ENCODE peak calls at places on chromosomes 7 and 10, in ten cellular contexts. J, G, H, E, V, N, O, Q, B and R are unnamed samples.

GRCh38 chr7:982511-983181 is at the start of gene CYP2W1:
- DNase-seq in B (no peak), Q (no peak), O (no peak), E (no peak), J (no peak), G (no peak), N (no peak), H (no peak), V (no peak), R (no peak)

GRCh38 chr7:110595694-110596093 is 495.2 kb upstream of the LRRN3 start:
- DNase-seq in V (no peak), J (no peak), G (no peak), H (no peak), Q (no peak), E (no peak), B (no peak), O (no peak), N (no peak), R (no peak)

GRCh38 chr10:44697096-44697495 is 214.0 kb upstream of the TMEM72 start:
- DNase-seq in V (no peak), N (no peak), H (no peak), J (no peak), G (no peak), Q (peak), B (no peak), E (no peak), O (peak), R (no peak)

GRCh38 chr7:151312831-151313809 is 28.5 kb upstream of the NUB1 start:
- DNase-seq in G (no peak), V (no peak), O (no peak), H (no peak), E (no peak), J (no peak), Q (no peak), B (no peak), N (no peak), R (peak)

GRCh38 chr10:76717141-76717540 is 920.5 kb downstream of the KCNMA1 start:
- DNase-seq in N (no peak), O (no peak), G (peak), H (no peak), Q (peak), E (peak), J (no peak), V (no peak), B (no peak), R (no peak)

GRCh38 chr7:99525713-99526440 is 21.4 kb downstream of the ZKSCAN5 start:
- DNase-seq in O (no peak), J (no peak), H (no peak), E (no peak), Q (peak), G (no peak), N (no peak), B (no peak), V (peak), R (peak)

GRCh38 chr7:39952378-39952777 is 2.3 kb downstream of the CDK13 start:
- DNase-seq in Q (peak), N (no peak), J (no peak), V (no peak), G (peak), H (no peak), E (no peak), B (no peak), O (no peak), R (no peak)

GRCh38 chr7:153920897-153921296 is 131.3 kb upstream of the DPP6 start:
- DNase-seq in O (no peak), B (no peak), E (no peak), J (no peak), V (no peak), Q (no peak), G (no peak), N (no peak), H (no peak), R (no peak)

GRCh38 chr10:125848371-125848770 is 25.0 kb downstream of the BCCIP start:
- DNase-seq in J (no peak), V (no peak), Q (no peak), H (no peak), G (no peak), O (no peak), B (no peak), N (no peak), E (no peak), R (no peak)

GRCh38 chr7:70997275-70997674 is 134.7 kb upstream of the GALNT17 start:
- DNase-seq in B (no peak), Q (no peak), G (no peak), O (no peak), H (no peak), J (no peak), N (no peak), E (no peak), V (no peak), R (no peak)

GRCh38 chr7:110373514-110374258 is 717.2 kb upstream of the LRRN3 start:
- DNase-seq in V (peak), B (no peak), E (no peak), O (no peak), H (no peak), Q (no peak), G (peak), J (no peak), N (no peak), R (no peak)

GRCh38 chr10:91043173-91043910 is 122.5 kb upstream of the ANKRD1 start:
- DNase-seq in G (peak), H (no peak), O (peak), B (peak), E (peak), J (peak), V (no peak), Q (peak), N (no peak), R (no peak)

GRCh38 chr7:831596-832291 is 532 bp upstream of the SUN1 start:
- DNase-seq in O (peak), J (no peak), Q (peak), B (no peak), G (peak), N (no peak), E (peak), V (no peak), H (peak), R (peak)

GRCh38 chr10:100370561-100370975 is 23.5 kb downstream of the SCD start:
- DNase-seq in N (no peak), O (peak), V (no peak), J (no peak), E (no peak), G (peak), Q (peak), B (no peak), H (no peak), R (peak)

GRCh38 chr10:86333813-86334514 is 32.6 kb downstream of the GRID1 start:
- DNase-seq in G (no peak), O (no peak), H (no peak), B (no peak), J (peak), V (no peak), E (no peak), Q (no peak), N (no peak), R (no peak)

GRCh38 chr7:158973440-158973839 is 117.1 kb downstream of the DYNC2I1 start:
- DNase-seq in G (no peak), E (peak), J (no peak), B (no peak), V (no peak), Q (no peak), O (peak), N (no peak), H (peak), R (peak)

GRCh38 chr7:17516768-17517167 is 218.3 kb downstream of the AHR start:
- DNase-seq in V (no peak), J (no peak), Q (peak), N (no peak), O (no peak), E (no peak), B (no peak), G (peak), H (no peak), R (no peak)

GRCh38 chr7:20407585-20408466 is 77.1 kb downstream of the ITGB8 start:
- DNase-seq in E (no peak), J (no peak), Q (peak), V (peak), N (no peak), B (no peak), H (no peak), G (peak), O (no peak), R (no peak)

GRCh38 chr7:152756126-152756525 is 3.4 kb upstream of the ACTR3B start:
- DNase-seq in O (no peak), J (no peak), H (no peak), G (peak), B (no peak), Q (peak), E (no peak), V (no peak), N (no peak), R (no peak)

GRCh38 chr7:12493866-12494265 is 76.7 kb upstream of the SCIN start:
- DNase-seq in O (no peak), H (no peak), E (no peak), V (no peak), J (no peak), G (no peak), B (no peak), Q (no peak), N (no peak), R (no peak)

GRCh38 chr7:127897704-127898454 is 133.4 kb downstream of the LRRC4 start:
- DNase-seq in H (no peak), G (peak), Q (peak), O (no peak), N (no peak), J (no peak), V (no peak), E (no peak), B (no peak), R (peak)

GRCh38 chr10:131620314-131620713 is 280.5 kb upstream of the PPP2R2D start:
- DNase-seq in Q (no peak), B (no peak), N (no peak), H (no peak), O (no peak), G (no peak), J (no peak), V (no peak), E (no peak), R (no peak)

GRCh38 chr10:3357729-3358128 is 185.1 kb upstream of the PITRM1 start:
- DNase-seq in H (no peak), J (no peak), V (no peak), N (no peak), O (no peak), G (no peak), Q (no peak), E (no peak), B (no peak), R (no peak)

GRCh38 chr10:84908491-84908890 is 580.1 kb downstream of the CCSER2 start:
- DNase-seq in B (no peak), E (no peak), G (no peak), N (no peak), Q (no peak), V (no peak), J (no peak), H (no peak), O (peak), R (no peak)

GRCh38 chr7:16695621-16696237 is 49.7 kb downstream of the BZW2 start:
- DNase-seq in O (peak), H (no peak), B (peak), Q (peak), E (peak), V (peak), G (peak), J (peak), N (no peak), R (no peak)

GRCh38 chr10:113939212-113939860 is 84.9 kb downstream of the NHLRC2 start:
- DNase-seq in E (no peak), G (no peak), V (no peak), H (no peak), B (no peak), N (no peak), J (no peak), O (no peak), Q (no peak), R (no peak)

GRCh38 chr7:132805766-132806165 is 229.5 kb upstream of the PLXNA4 start:
- DNase-seq in N (no peak), O (no peak), V (no peak), J (no peak), H (no peak), B (no peak), Q (no peak), E (no peak), G (no peak), R (no peak)

GRCh38 chr7:27605689-27606269 is 56.9 kb downstream of the HIBADH start:
- DNase-seq in V (peak), Q (peak), E (no peak), G (peak), J (no peak), H (no peak), O (peak), B (no peak), N (no peak), R (no peak)

GRCh38 chr10:62946278-62946677 is 130.1 kb upstream of the EGR2 start:
- DNase-seq in Q (no peak), B (no peak), H (no peak), O (no peak), J (no peak), N (no peak), V (no peak), G (no peak), E (no peak), R (no peak)

GRCh38 chr7:117095055-117095454 is 141.8 kb downstream of the ST7 start:
- DNase-seq in Q (no peak), E (no peak), G (no peak), N (no peak), B (no peak), H (no peak), J (no peak), O (no peak), V (no peak), R (no peak)

GRCh38 chr7:131624536-131624935 is 68.1 kb upstream of the PODXL start:
- DNase-seq in J (no peak), H (no peak), B (no peak), N (no peak), G (no peak), Q (no peak), E (no peak), V (no peak), O (no peak), R (no peak)

GRCh38 chr7:1455241-1455939 is 3.9 kb downstream of the MICALL2 start:
- DNase-seq in Q (no peak), N (no peak), J (peak), H (no peak), B (no peak), O (peak), G (no peak), V (no peak), E (no peak), R (no peak)

GRCh38 chr7:124032369-124033092 is at the start of gene TMEM229A:
- DNase-seq in G (peak), J (peak), N (no peak), O (peak), E (peak), Q (peak), H (no peak), V (peak), B (peak), R (no peak)

GRCh38 chr10:71746344-71747037 is 26.8 kb downstream of the VSIR start:
- DNase-seq in V (no peak), O (peak), B (no peak), J (no peak), H (no peak), Q (no peak), N (no peak), E (no peak), G (no peak), R (no peak)

GRCh38 chr7:133513608-133514007 is 260.7 kb downstream of the EXOC4 start:
- DNase-seq in N (no peak), O (no peak), E (no peak), G (peak), B (no peak), Q (peak), H (no peak), J (no peak), V (no peak), R (no peak)

GRCh38 chr10:109187677-109188076 is 735.6 kb downstream of the XPNPEP1 start:
- DNase-seq in J (no peak), B (no peak), G (peak), H (no peak), E (no peak), Q (peak), V (no peak), N (no peak), O (no peak), R (no peak)

GRCh38 chr7:100159099-100159623 is 638 bp upstream of the TRAPPC14 start:
- DNase-seq in J (no peak), V (no peak), N (no peak), Q (peak), B (no peak), G (no peak), O (no peak), E (no peak), H (no peak), R (no peak)

GRCh38 chr10:125770844-125771243 is 4.8 kb downstream of the MMP21 start:
- DNase-seq in Q (no peak), G (no peak), V (no peak), O (no peak), B (no peak), H (no peak), J (no peak), E (no peak), N (no peak), R (no peak)